ENCODE peak calls at places on chromosomes 2 and 18, in five cellular contexts. N is stomach, D is fibroblast of lung, V is SJCRH30, T is mucosa of descending colon. G is an unnamed sample.
A peak's percentile ranks its signal among the peaks of the same experiment; 100 is the strongest.

GRCh38 chr2:196479350-196479749 is 160.2 kb upstream of the CCDC150 start:
- DNase-seq in D (peak; percentile 88), N (no peak), T (no peak), V (no peak), G (no peak)

GRCh38 chr2:27421660-27422250 is 6.7 kb upstream of the NRBP1 start:
- DNase-seq in T (no peak), V (no peak), N (no peak), D (no peak), G (no peak)

GRCh38 chr2:158184556-158185343 is 83.1 kb downstream of the UPP2 start:
- DNase-seq in D (no peak), N (no peak), V (no peak), T (no peak), G (no peak)

GRCh38 chr2:181058378-181059269 is 78.2 kb downstream of the UBE2E3 start:
- DNase-seq in V (peak; percentile 68), D (no peak), T (no peak), N (no peak), G (no peak)

GRCh38 chr2:150916997-150917396 is 344.7 kb downstream of the RBM43 start:
- DNase-seq in D (peak; percentile 66), N (no peak), V (no peak), T (no peak), G (no peak)

GRCh38 chr2:217912030-217913024 is 90.5 kb downstream of the TNS1 start:
- DNase-seq in T (no peak), D (no peak), V (no peak), N (no peak), G (no peak)

GRCh38 chr2:12107849-12108420 is 361.5 kb downstream of the LPIN1 start:
- DNase-seq in V (no peak), D (peak; percentile 20), N (peak; percentile 77), T (no peak), G (no peak)

GRCh38 chr2:241584446-241584845 is 25.9 kb downstream of the BOK start:
- DNase-seq in V (no peak), N (no peak), T (no peak), D (peak; percentile 82), G (no peak)

GRCh38 chr18:44837491-44838185 is 156.9 kb downstream of the SETBP1 start:
- DNase-seq in V (peak; percentile 12), T (no peak), D (no peak), N (no peak), G (no peak)

GRCh38 chr18:10406172-10406663 is 48.2 kb upstream of the APCDD1 start:
- DNase-seq in T (no peak), N (peak; percentile 72), V (no peak), D (no peak), G (no peak)

GRCh38 chr18:27411911-27412310 is 226.8 kb upstream of the CHST9 start:
- DNase-seq in V (no peak), N (no peak), T (no peak), D (peak; percentile 79), G (no peak)

GRCh38 chr18:49970288-49970687 is 157.0 kb upstream of the ACAA2 start:
- DNase-seq in N (no peak), T (no peak), V (no peak), D (no peak), G (no peak)

GRCh38 chr2:173860082-173860481 is 105.1 kb downstream of the SP3 start:
- DNase-seq in T (no peak), V (no peak), N (no peak), D (no peak), G (no peak)

GRCh38 chr18:27865431-27865830 is 311.5 kb downstream of the CDH2 start:
- DNase-seq in V (no peak), D (peak; percentile 13), N (no peak), T (no peak), G (no peak)

GRCh38 chr2:104849618-104850097 is 4.3 kb upstream of the POU3F3 start:
- DNase-seq in N (no peak), D (peak; percentile 78), V (peak; percentile 78), T (peak; percentile 61), G (no peak)

GRCh38 chr2:219672406-219672805 is 45.0 kb downstream of the SLC4A3 start:
- DNase-seq in N (no peak), D (no peak), V (no peak), T (no peak), G (no peak)

GRCh38 chr2:223835701-223836532 is 1.5 kb downstream of the AP1S3 start:
- DNase-seq in N (no peak), D (peak; percentile 38), V (no peak), T (peak; percentile 31), G (no peak)

GRCh38 chr2:136114392-136114791 is 3.6 kb downstream of the CXCR4 start:
- DNase-seq in N (no peak), V (peak; percentile 50), T (no peak), D (no peak), G (no peak)

GRCh38 chr2:109217362-109218086 is 88.5 kb downstream of the SH3RF3 start:
- DNase-seq in N (no peak), V (peak; percentile 17), D (peak; percentile 92), T (no peak), G (no peak)

GRCh38 chr18:46578987-46579386 is 78.0 kb downstream of the LOXHD1 start:
- DNase-seq in T (no peak), N (no peak), V (no peak), D (no peak), G (no peak)

GRCh38 chr2:113922784-113923183 is 32.9 kb downstream of the ACTR3 start:
- DNase-seq in D (no peak), V (no peak), T (no peak), N (no peak), G (no peak)

GRCh38 chr2:157898591-157898996 is 22.5 kb upstream of the ACVR1 start:
- DNase-seq in V (no peak), D (peak; percentile 95), N (peak; percentile 40), T (no peak), G (no peak)

GRCh38 chr2:216339456-216340279 is 32.6 kb downstream of the MARCHF4 start:
- DNase-seq in N (no peak), V (peak; percentile 74), T (no peak), D (peak; percentile 80), G (no peak)

GRCh38 chr2:171160630-171161424 is at the start of gene TLK1:
- DNase-seq in D (peak; percentile 71), T (peak; percentile 88), N (peak; percentile 77), V (peak; percentile 85), G (peak; percentile 7)

GRCh38 chr2:46493241-46493970 is 14.0 kb downstream of the TMEM247 start:
- DNase-seq in N (no peak), D (peak; percentile 76), V (no peak), T (no peak), G (no peak)

GRCh38 chr2:18345848-18346247 is 214.6 kb downstream of the RDH14 start:
- DNase-seq in D (peak; percentile 72), T (no peak), V (peak; percentile 21), N (peak; percentile 57), G (no peak)

GRCh38 chr18:36212301-36212977 is 25.1 kb downstream of the MOCOS start:
- DNase-seq in T (no peak), V (no peak), D (peak; percentile 1), N (no peak), G (no peak)

GRCh38 chr2:56474412-56475158 is 290.8 kb downstream of the CCDC85A start:
- DNase-seq in N (no peak), D (peak; percentile 52), V (peak; percentile 40), T (no peak), G (no peak)

GRCh38 chr2:45850558-45850957 is 199.1 kb downstream of the PRKCE start:
- DNase-seq in T (no peak), D (no peak), N (no peak), V (no peak), G (no peak)

GRCh38 chr2:149767516-149767974 is 180.0 kb upstream of the MMADHC start:
- DNase-seq in D (peak; percentile 61), T (no peak), V (no peak), N (no peak), G (no peak)

GRCh38 chr18:22670914-22671313 is 253.2 kb upstream of the CTAGE1 start:
- DNase-seq in V (no peak), T (no peak), N (no peak), D (no peak), G (no peak)
- H3K4me1 ChIP-seq in V (no peaks in the 10 kb centered on the region), T (no peaks in the 10 kb centered on the region), N (no peaks in the 10 kb centered on the region), D (peaks cover 8% of the 10 kb centered on the region), G (no peaks in the 10 kb centered on the region)

DNA sequence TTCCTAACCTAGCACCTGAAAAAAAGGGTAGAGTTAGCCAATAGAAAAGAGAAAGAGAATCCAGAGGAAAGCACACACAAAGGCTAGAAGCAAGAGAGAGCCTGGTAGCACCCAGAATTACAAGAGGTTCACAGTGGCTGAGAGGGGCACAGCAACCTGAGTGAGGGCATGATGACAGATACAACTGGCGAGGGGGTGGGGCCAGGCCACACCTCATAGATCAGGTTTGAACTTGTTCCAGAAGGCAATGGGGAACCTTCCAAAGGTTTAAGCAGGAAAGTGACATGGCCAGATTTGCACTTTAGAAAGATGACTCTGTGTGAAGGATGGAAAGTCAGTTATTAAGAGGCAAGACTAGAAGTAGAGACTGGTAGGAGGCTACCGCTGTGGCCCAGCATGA is 148.0 kb downstream of the TTC32 start:
- DNase-seq in N (no peak), T (no peak), V (no peak), D (no peak), G (no peak)
- H3K36me3 ChIP-seq in N (no peaks in the 10 kb centered on the region), T (no peaks in the 10 kb centered on the region), V (no peaks in the 10 kb centered on the region), D (no peaks in the 10 kb centered on the region), G (no peaks in the 10 kb centered on the region)

GRCh38 chr2:101827246-101827645 is 129.7 kb downstream of the MAP4K4 start:
- DNase-seq in V (peak; percentile 33), T (no peak), D (peak; percentile 98), N (no peak), G (no peak)

GRCh38 chr2:101829429-101829828 is 131.9 kb downstream of the MAP4K4 start:
- DNase-seq in D (peak; percentile 67), N (no peak), V (no peak), T (no peak), G (no peak)

GRCh38 chr2:101828267-101829017 is 130.9 kb downstream of the MAP4K4 start:
- DNase-seq in D (peak; percentile 54), V (no peak), N (no peak), T (no peak), G (no peak)

GRCh38 chr2:101829018-101829396 is 131.5 kb downstream of the MAP4K4 start:
- DNase-seq in T (no peak), N (no peak), D (peak; percentile 40), V (no peak), G (no peak)

DNA sequence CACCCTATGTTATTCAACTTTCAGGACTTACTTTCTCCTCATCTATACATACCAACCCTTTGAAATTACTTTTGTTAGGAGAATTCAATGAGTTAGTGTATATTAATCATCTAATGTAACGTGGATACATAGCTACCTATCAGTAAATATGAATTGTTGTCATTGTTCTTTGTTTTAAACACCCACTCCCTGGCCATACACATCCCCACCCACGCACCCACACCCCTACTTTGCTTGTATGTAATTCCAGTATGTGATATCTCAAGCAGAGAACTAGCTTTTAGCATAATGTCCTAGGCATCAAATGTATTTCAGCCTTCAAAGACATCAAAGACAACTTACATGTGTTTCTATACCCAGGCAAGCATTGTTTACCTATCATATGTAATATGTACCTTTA is 129.2 kb downstream of the MAP4K4 start:
- DNase-seq in D (no peak), T (no peak), N (no peak), V (no peak), G (no peak)
- H3K4me1 ChIP-seq in D (peaks cover 36% of the 10 kb centered on the region), T (no peaks in the 10 kb centered on the region), N (peaks cover 26% of the 10 kb centered on the region), V (peaks cover 14% of the 10 kb centered on the region), G (peaks cover 25% of the 10 kb centered on the region)

GRCh38 chr2:75698928-75699327 is 11.8 kb downstream of the GCFC2 start:
- DNase-seq in V (no peak), D (peak; percentile 39), T (no peak), N (no peak), G (no peak)
- H3K36me3 ChIP-seq in V (peaks cover 52% of the 10 kb centered on the region), D (no peaks in the 10 kb centered on the region), T (no peaks in the 10 kb centered on the region), N (peaks cover 95% of the 10 kb centered on the region), G (no peaks in the 10 kb centered on the region)

G was measured in esophagus squamous epithelium.